ENCODE peak calls at places on chromosomes 6 and 20, in six cellular contexts. D is AG10803, K is GM12878, J is stomach, E is tibial nerve, F is psoas muscle. X is an unnamed sample.

GRCh38 chr6:159761135-159761872 is 541 bp upstream of the ACAT2 start:
- DNase-seq in K (no peak), E (no peak), F (peak), J (peak), D (no peak), X (peak)

GRCh38 chr6:78942451-78942850 is 75.1 kb downstream of the IRAK1BP1 start:
- DNase-seq in E (no peak), J (no peak), D (peak), F (no peak), K (no peak), X (peak)

GRCh38 chr6:39228992-39229767 is at the start of gene KCNK5:
- DNase-seq in F (peak), D (peak), K (no peak), J (peak), E (peak), X (peak)

GRCh38 chr6:108622601-108623335 is 62.1 kb downstream of the FOXO3 start:
- DNase-seq in K (no peak), E (no peak), D (peak), J (no peak), F (peak), X (peak)

GRCh38 chr6:56751604-56752003 is 108.9 kb upstream of the DST start:
- DNase-seq in D (no peak), K (no peak), E (no peak), F (no peak), J (no peak), X (no peak)

GRCh38 chr20:31712564-31713311 is 9.9 kb downstream of the BCL2L1 start:
- DNase-seq in E (peak), F (peak), J (peak), K (no peak), D (peak), X (peak)

GRCh38 chr6:169714178-169714577 is 10.1 kb downstream of the PHF10 start:
- DNase-seq in F (no peak), K (no peak), J (no peak), E (no peak), D (no peak), X (no peak)

GRCh38 chr6:169852504-169853195 is 101.2 kb downstream of the ERMARD start:
- DNase-seq in F (no peak), E (no peak), D (no peak), K (no peak), J (peak), X (no peak)

GRCh38 chr20:60447703-60448102 is 489.5 kb downstream of the CDH26 start:
- DNase-seq in J (no peak), F (no peak), K (no peak), D (peak), E (no peak), X (no peak)

GRCh38 chr6:43954311-43955131 is 172.7 kb downstream of the MRPL14 start:
- DNase-seq in D (no peak), J (no peak), F (peak), K (no peak), E (no peak), X (no peak)

GRCh38 chr6:4916954-4917561 is 86.8 kb downstream of the RPP40 start:
- DNase-seq in K (no peak), J (no peak), E (no peak), F (no peak), D (no peak), X (no peak)

GRCh38 chr20:10739575-10739974 is 65.8 kb upstream of the JAG1 start:
- DNase-seq in J (no peak), F (no peak), K (no peak), E (no peak), D (peak), X (no peak)

GRCh38 chr6:106446983-106447382 is 86.5 kb downstream of the CRYBG1 start:
- DNase-seq in K (no peak), D (no peak), E (no peak), J (no peak), F (no peak), X (no peak)

GRCh38 chr6:30075094-30075986 is at the start of gene RNF39:
- DNase-seq in J (no peak), D (no peak), F (peak), K (no peak), E (no peak), X (no peak)

GRCh38 chr20:219290-220115 is 7.6 kb upstream of the DEFB129 start:
- DNase-seq in J (no peak), E (no peak), K (no peak), D (peak), F (no peak), X (no peak)

GRCh38 chr20:24971702-24972101 is 20.8 kb downstream of the APMAP start:
- DNase-seq in D (no peak), K (no peak), F (no peak), E (no peak), J (no peak), X (no peak)

GRCh38 chr6:22149501-22150490 is 147.0 kb downstream of the PRL start:
- DNase-seq in F (no peak), D (no peak), K (no peak), J (no peak), E (no peak), X (peak)

GRCh38 chr6:167832497-167833395 is 6.0 kb downstream of the AFDN start:
- DNase-seq in E (no peak), K (peak), J (no peak), F (no peak), D (no peak), X (no peak)

GRCh38 chr6:54710430-54710829 is 136.1 kb upstream of the FAM83B start:
- DNase-seq in J (no peak), D (no peak), F (no peak), E (no peak), K (no peak), X (no peak)

GRCh38 chr6:3525915-3526314 is 69.1 kb upstream of the SLC22A23 start:
- DNase-seq in F (no peak), J (no peak), K (no peak), D (no peak), E (no peak), X (no peak)

GRCh38 chr6:109609737-109610136 is 81.3 kb downstream of the AK9 start:
- DNase-seq in J (no peak), K (no peak), D (no peak), F (no peak), E (no peak), X (no peak)

GRCh38 chr20:36082516-36082915 is 72.0 kb upstream of the EPB41L1 start:
- DNase-seq in F (no peak), D (no peak), K (no peak), J (no peak), E (no peak), X (no peak)

GRCh38 chr6:138817799-138818198 is 21.9 kb downstream of the ECT2L start:
- DNase-seq in F (no peak), E (no peak), J (peak), K (no peak), D (peak), X (peak)

GRCh38 chr6:5466459-5466858 is 205.1 kb downstream of the FARS2 start:
- DNase-seq in E (no peak), F (no peak), K (no peak), D (peak), J (no peak), X (peak)

GRCh38 chr6:94045473-94045872 is 626.1 kb upstream of the EPHA7 start:
- DNase-seq in D (no peak), J (no peak), K (no peak), F (no peak), E (no peak), X (no peak)

GRCh38 chr6:160733045-160733646 is 31.1 kb downstream of the PLG start:
- DNase-seq in F (no peak), D (peak), E (no peak), J (peak), K (no peak), X (peak)

GRCh38 chr6:34894693-34895092 is 5.6 kb downstream of the ANKS1A start:
- DNase-seq in K (no peak), F (no peak), D (no peak), J (no peak), E (no peak), X (no peak)

GRCh38 chr6:29628419-29629281 is 4.3 kb downstream of the GABBR1 start:
- DNase-seq in D (peak), K (no peak), E (peak), J (peak), F (peak), X (peak)

GRCh38 chr20:38751360-38751976 is 3.2 kb downstream of the ACTR5 start:
- DNase-seq in D (peak), F (no peak), E (no peak), J (no peak), K (no peak), X (peak)

GRCh38 chr20:59082077-59082740 is 39.6 kb upstream of the PRELID3B start:
- DNase-seq in F (no peak), J (no peak), K (no peak), E (no peak), D (peak), X (no peak)

GRCh38 chr6:137949686-137950390 is 82.8 kb downstream of the TNFAIP3 start:
- DNase-seq in J (no peak), E (no peak), K (no peak), D (no peak), F (no peak), X (no peak)

GRCh38 chr6:1105833-1106400 is 206.0 kb upstream of the FOXQ1 start:
- DNase-seq in D (peak), E (no peak), F (no peak), J (no peak), K (no peak), X (no peak)

GRCh38 chr6:11812439-11812838 is 33.8 kb upstream of the ADTRP start:
- DNase-seq in K (no peak), F (no peak), J (no peak), E (no peak), D (no peak), X (no peak)

GRCh38 chr6:138052783-138053182 is 54.4 kb downstream of the PERP start:
- DNase-seq in J (no peak), D (no peak), F (no peak), K (no peak), E (no peak), X (no peak)

GRCh38 chr6:28764761-28765282 is 159.0 kb downstream of the TRIM27 start:
- DNase-seq in E (no peak), J (no peak), F (no peak), K (no peak), D (no peak), X (no peak)

GRCh38 chr6:129440691-129441090 is 269.3 kb downstream of the ARHGAP18 start:
- DNase-seq in D (peak), J (no peak), K (no peak), E (no peak), F (no peak), X (peak)

GRCh38 chr6:69835414-69836179 is 30.8 kb upstream of the COL19A1 start:
- DNase-seq in J (no peak), E (no peak), K (no peak), F (no peak), D (peak), X (peak)

GRCh38 chr6:28656715-28657114 is 131.0 kb downstream of the GPX5 start:
- DNase-seq in K (no peak), E (no peak), J (no peak), F (no peak), D (no peak), X (no peak)

DNA sequence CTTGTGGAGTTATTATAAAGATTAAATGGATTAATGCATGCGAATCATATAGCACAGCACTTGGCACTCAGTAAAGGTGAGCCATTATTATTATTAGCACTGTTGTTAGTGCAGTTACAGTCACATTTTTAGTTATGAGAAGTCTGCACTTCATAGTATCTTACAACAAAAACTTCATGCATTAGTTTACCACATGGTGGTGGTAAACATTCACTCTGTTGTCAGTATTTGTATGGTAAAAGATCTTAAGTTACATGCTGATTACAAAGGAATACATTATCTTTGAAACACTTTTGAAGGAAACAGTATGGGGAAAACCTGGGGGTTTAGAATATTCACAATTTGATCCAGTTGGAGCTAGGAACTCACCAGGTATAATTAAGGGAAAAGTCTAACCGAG is 20.8 kb downstream of the TMEM14A start:
- DNase-seq in J (no peak), E (no peak), F (no peak), K (no peak), D (peak), X (no peak)
- TF ChIP-seq CTCF in J (peak), E (no peak), F (no peak), K (no peak), D (peak), X (no peak)

GRCh38 chr6:150765457-150765764 is 100.1 kb upstream of the MTHFD1L start:
- DNase-seq in D (no peak), F (no peak), K (peak), J (no peak), E (no peak), X (no peak)
- H3K4me3 ChIP-seq in D (no peak), F (no peak), K (no peak), J (no peak), E (no peak), X (no peak)

DNA sequence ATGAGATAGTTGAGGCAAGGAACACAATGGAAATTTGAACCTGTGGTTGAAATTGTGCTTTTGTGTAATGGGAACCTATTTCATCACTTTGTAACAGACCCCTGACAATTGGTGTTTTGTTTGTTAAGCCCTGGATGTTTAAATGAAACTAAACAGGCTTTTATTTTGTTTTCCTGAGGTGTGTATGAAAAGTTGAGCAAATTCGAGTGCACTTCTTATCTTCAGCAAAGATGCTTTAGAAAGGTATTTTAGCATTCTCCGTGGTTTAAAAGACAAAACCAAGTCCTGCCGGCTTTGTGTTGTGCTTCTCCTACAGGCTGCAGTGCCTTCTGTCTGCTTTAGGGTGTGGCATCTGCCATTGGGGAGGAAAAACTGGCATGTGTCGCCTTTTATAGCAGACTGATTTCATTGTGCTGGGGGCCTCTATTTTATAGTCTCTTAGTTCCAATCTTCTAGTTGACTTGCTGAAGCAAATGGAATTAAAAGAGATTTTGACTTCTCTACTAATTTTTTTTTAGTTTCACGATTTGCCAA is 2.2 kb upstream of the ARID1B start:
- DNase-seq in E (no peak), K (no peak), D (no peak), J (no peak), F (no peak), X (no peak)
- TF ChIP-seq CTCF in E (no peak), K (no peak), D (peak), J (no peak), F (no peak), X (no peak)

GRCh38 chr6:158654960-158655485 is 5.2 kb downstream of the SYTL3 start:
- DNase-seq in J (no peak), K (no peak), D (peak), E (no peak), F (no peak), X (peak)
- H3K4me3 ChIP-seq in J (no peak), K (no peak), D (peak), E (no peak), F (peak), X (no peak)

GRCh38 chr20:63453029-63453523 is 19.4 kb downstream of the KCNQ2 start:
- DNase-seq in F (no peak), D (no peak), K (no peak), J (no peak), E (no peak), X (no peak)
- TF ChIP-seq CTCF in F (peak), D (no peak), K (peak), J (no peak), E (no peak), X (no peak)

DNA sequence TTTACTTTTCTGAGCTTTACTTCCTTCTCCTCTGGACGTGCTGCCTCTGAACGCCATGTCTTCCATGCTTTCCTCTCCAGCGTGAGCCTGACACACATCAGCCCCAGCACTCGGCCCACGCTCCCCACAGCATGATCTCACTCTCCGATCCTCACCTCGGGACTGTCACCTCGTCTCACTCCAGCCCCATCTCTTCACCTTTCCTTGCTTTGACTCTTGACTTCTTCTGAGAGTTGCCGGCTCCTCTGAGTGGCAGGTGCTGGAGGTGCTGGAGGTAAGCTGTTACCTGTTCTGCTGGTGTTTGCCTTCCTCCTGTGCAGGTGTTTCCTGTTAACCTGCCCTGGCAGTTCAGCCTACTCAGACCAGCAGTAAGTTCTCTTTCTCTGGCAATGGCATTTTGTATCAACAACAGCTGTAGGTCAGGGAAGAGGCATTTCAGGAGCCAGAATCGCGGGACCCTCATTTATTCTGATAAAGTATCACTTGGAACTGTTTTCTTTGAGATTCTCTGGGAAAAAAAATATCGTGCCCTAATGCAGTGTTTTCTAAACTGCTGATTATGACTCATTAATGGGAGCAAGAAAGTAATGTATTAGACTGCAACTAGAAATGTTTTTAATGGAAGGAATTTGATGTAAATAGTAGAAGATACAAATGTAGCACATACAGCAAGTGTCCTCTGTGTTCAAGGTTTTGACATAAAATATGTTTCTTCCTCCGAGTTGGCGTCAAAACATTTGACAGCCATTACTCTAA is 106.5 kb downstream of the ARID1B start:
- DNase-seq in E (no peak), F (no peak), J (peak), D (no peak), K (no peak), X (no peak)
- H3K4me3 ChIP-seq in E (no peak), F (no peak), J (peak), D (no peak), K (no peak), X (no peak)

DNA sequence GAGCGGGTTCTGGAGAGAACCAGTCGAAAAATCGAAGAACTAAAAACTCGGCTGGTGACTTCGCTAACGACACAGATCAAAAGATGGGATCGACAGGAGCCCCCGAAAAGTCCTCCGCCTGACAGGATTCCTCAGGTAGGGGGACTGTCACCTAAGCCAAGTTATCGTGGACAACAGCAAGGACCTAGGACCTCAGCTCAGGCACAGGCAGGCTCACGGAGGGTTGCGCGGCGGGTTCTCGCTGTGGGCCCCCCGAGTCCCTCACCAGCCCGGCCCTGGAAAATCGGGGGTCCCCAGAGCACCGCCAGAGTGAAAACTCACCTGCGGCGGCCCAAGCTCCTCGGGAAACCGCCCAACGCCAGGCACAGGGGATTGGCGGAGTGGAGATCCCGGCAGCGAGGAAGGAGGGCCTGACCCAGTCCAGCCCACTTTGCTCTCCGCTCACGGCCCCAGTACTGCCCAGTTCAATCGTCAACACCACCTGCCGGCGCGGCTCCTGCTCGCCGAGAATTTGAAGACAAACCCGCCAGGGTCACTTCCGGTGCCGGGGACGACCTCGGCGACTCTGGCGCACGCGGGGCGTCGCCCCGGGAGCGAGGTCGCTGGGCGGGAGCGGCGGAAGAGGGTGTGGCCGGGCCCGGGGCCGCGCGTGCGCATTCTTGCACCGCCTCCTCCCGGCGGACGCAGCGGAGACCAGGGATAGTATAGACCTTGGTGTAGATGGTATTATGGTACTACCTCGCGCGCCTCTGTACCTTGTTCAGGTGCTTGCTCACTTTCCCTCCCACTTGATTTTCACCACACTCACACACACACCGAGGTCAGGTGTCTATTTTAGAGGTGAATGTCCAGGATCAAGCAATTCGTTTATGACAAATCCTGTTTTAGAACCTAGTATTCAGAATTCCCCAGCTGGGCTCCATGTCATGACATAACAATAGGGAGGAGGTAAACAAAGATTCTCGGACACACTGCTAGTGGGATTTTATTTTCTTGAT is at the start of gene KATNA1:
- DNase-seq in D (peak), E (peak), K (peak), F (peak), J (peak), X (peak)
- TF ChIP-seq CTCF in D (no peak), E (no peak), K (peak), F (no peak), J (no peak), X (no peak)